ENCODE peak calls at places on chromosomes 2 and 18, in five cellular contexts. V, B, N, E and H are unnamed samples.

GRCh38 chr2:61938511-61938910 is 33.0 kb downstream of the COMMD1 start:
- DNase-seq in V (no peak), E (no peak), B (no peak), N (no peak), H (no peak)

GRCh38 chr2:23354554-23354953 is 30.4 kb upstream of the KLHL29 start:
- DNase-seq in V (no peak), E (no peak), N (no peak), B (no peak), H (no peak)

GRCh38 chr18:903703-904102 is 968 bp upstream of the ADCYAP1 start:
- DNase-seq in B (peak; percentile 22), N (peak; percentile 32), V (peak; percentile 51), E (peak; percentile 10), H (peak; percentile 23)

GRCh38 chr2:64586883-64587481 is 62.9 kb downstream of the AFTPH start:
- DNase-seq in B (peak; percentile 60), N (no peak), V (peak; percentile 67), E (peak; percentile 72), H (peak; percentile 69)

GRCh38 chr18:7958081-7958896 is 391.2 kb downstream of the PTPRM start:
- DNase-seq in E (peak; percentile 52), N (no peak), V (peak; percentile 42), B (no peak), H (no peak)

GRCh38 chr2:10531874-10532273 is 83.7 kb upstream of the ODC1 start:
- DNase-seq in E (no peak), V (no peak), B (no peak), N (no peak), H (no peak)

GRCh38 chr18:42414756-42415454 is 459.9 kb downstream of the PIK3C3 start:
- DNase-seq in E (no peak), B (no peak), V (peak; percentile 14), N (no peak), H (no peak)

GRCh38 chr2:238433941-238434845 is 7.5 kb downstream of the ASB1 start:
- DNase-seq in B (no peak), E (peak; percentile 96), N (no peak), V (peak; percentile 96), H (no peak)

GRCh38 chr2:229856416-229856815 is 65.4 kb downstream of the TRIP12 start:
- DNase-seq in E (no peak), B (no peak), N (no peak), V (no peak), H (no peak)

GRCh38 chr2:240930096-240930630 is 24.0 kb downstream of the CROCC2 start:
- DNase-seq in V (no peak), B (no peak), N (no peak), E (no peak), H (no peak)

GRCh38 chr2:24471662-24472061 is 19.4 kb upstream of the NCOA1 start:
- DNase-seq in V (no peak), B (peak; percentile 36), E (no peak), N (no peak), H (peak; percentile 20)

GRCh38 chr2:69742170-69742952 is 427 bp downstream of the ANXA4 start:
- DNase-seq in E (peak; percentile 11), B (peak; percentile 33), V (peak; percentile 34), N (no peak), H (peak; percentile 50)